ENCODE peak calls at places on chromosomes 3 and 15, in four cellular contexts. E is mesenchymal stem cell, R is bronchial epithelial cell, N is fibroblast of mammary gland. O is an unnamed sample.

GRCh38 chr3:14633819-14634424 is 17.6 kb upstream of the CCDC174 start:
- DNase-seq in N (peak; percentile 70), R (peak; percentile 66), E (peak; percentile 58), O (no peak)

GRCh38 chr15:55791576-55792400 is 48.8 kb upstream of the PRTG start:
- DNase-seq in N (peak; percentile 72), E (peak; percentile 88), R (peak; percentile 78), O (peak; percentile 40)

GRCh38 chr3:71173421-71173975 is 410.0 kb downstream of the FOXP1 start:
- DNase-seq in E (peak; percentile 79), R (no peak), N (peak; percentile 94), O (peak; percentile 79)

GRCh38 chr15:56871180-56871579 is 47.3 kb upstream of the TCF12 start:
- DNase-seq in R (peak; percentile 81), N (peak; percentile 79), E (peak; percentile 78), O (peak; percentile 38)

GRCh38 chr3:41037651-41038334 is 161.5 kb upstream of the CTNNB1 start:
- DNase-seq in R (no peak), N (no peak), E (no peak), O (no peak)

GRCh38 chr3:13884851-13885703 is 5.2 kb upstream of the WNT7A start:
- DNase-seq in R (peak; percentile 64), E (no peak), N (peak; percentile 6), O (no peak)

GRCh38 chr15:51579012-51579411 is 43.6 kb downstream of the DMXL2 start:
- DNase-seq in N (no peak), E (no peak), R (peak; percentile 4), O (no peak)

GRCh38 chr15:62421289-62421688 is 256.2 kb upstream of the C2CD4B start:
- DNase-seq in N (no peak), R (no peak), E (no peak), O (no peak)

GRCh38 chr15:91522609-91523332 is 330.7 kb upstream of the SLCO3A1 start:
- DNase-seq in N (peak; percentile 68), E (no peak), R (peak; percentile 18), O (no peak)

GRCh38 chr15:60479361-60479684 is 381 bp upstream of the ICE2 start:
- DNase-seq in E (no peak), R (peak; percentile 19), N (no peak), O (no peak)

DNA sequence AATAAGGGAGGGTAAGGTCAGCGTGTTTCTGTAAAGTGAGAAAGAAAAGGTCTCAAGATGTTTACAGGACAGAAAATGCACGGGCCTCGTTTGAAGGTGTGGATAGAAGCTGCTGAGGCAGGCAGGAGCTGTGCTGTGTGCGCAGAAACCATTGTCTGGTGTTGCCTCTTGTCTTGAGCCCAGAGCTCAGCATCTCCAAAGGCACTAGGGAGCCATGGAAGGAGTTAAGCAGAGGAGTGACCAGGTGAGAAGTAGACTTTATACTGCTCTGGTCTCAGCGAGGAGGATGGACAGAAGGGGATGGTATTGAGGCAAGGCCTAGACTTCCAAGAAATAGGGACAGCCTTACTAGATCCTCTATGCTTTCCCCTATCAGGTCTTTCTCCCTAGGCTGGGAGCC is 13.0 kb downstream of the CAND2 start:
- DNase-seq in E (no peak), N (no peak), R (no peak), O (no peak)
- H3K4me3 ChIP-seq in E (no peak overlapping the region), N (peak overlapping the region; percentile 47), R (no peak overlapping the region), O (peak overlapping the region; percentile 54)

GRCh38 chr3:108472011-108472591 is 38.3 kb downstream of the MYH15 start:
- DNase-seq in R (peak; percentile 95), E (peak; percentile 84), N (peak; percentile 97), O (peak; percentile 87)
- H3K4me3 ChIP-seq in R (no peak overlapping the region), E (no peak overlapping the region), N (peak overlapping the region; percentile 12), O (no peak overlapping the region)

GRCh38 chr3:55490194-55490913 is 3.2 kb upstream of the WNT5A start:
- DNase-seq in E (peak; percentile 44), R (no peak), N (no peak), O (no peak)
- H3K4me3 ChIP-seq in E (no peak overlapping the region), R (no peak overlapping the region), N (no peak overlapping the region), O (no peak overlapping the region)

DNA sequence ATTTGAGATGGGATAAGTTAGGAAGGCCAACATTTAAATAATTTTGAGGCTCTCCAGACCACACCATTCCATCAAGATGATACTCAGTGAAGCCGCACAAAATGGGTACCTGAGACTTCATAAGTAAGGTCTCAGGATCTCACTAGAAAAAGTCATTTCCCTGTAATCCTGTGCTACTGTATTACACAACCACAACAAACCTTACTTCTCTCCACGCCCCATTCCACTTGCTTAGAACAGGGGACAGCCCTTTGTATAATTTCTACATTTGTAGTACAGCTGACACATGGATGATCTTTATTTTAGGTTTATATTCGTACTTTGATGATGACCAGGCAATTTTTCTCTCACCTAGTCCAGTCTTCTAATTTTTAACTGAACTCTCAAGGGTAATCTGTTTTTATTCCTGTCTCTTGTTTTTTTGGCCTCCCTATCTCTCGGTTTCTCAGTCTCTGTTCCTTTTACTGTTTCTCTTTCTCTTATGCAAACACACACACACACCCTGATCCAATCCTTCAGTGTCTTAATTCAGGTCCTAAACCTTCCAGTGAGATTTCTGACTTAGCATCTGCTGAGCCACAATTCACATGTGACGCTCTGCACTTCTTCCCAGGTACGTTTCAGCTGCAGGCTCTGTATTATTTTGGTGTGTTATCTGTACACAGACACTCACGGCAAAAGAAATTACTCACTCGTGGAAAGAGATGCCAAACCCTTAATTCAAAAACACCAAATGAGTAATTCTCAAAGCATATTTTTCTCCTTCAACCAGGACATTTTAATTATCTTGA is 223.2 kb upstream of the THBS1 start:
- DNase-seq in E (no peak), N (peak; percentile 62), R (no peak), O (no peak)
- H3K4me3 ChIP-seq in E (no peak overlapping the region), N (no peak overlapping the region), R (no peak overlapping the region), O (no peak overlapping the region)

GRCh38 chr3:114207768-114208167 is 28.9 kb upstream of the DRD3 start:
- DNase-seq in E (no peak), R (no peak), N (no peak), O (no peak)
- H3K4me3 ChIP-seq in E (no peak overlapping the region), R (no peak overlapping the region), N (no peak overlapping the region), O (no peak overlapping the region)

DNA sequence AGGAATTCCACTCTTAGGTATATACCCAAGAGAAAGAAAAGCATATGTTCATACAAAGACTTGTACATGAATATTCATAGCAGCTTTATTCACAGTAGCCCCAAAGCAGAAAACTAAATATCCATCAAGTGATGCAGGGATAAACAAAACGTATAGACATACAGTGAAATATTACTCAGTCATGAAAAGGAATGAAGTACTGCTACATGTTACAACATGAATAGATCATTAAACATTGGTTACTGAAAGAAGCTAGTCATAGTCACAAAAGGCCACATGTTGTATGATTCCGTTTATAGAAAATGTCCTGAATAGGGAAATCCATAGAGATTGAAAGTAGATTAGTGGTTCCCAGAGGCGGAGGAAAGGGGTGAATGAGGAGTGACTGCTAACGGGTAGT is 1.3 kb upstream of the MRAS start:
- DNase-seq in R (no peak), N (no peak), E (no peak), O (no peak)
- H3K4me3 ChIP-seq in R (no peak overlapping the region), N (no peak overlapping the region), E (no peak overlapping the region), O (no peak overlapping the region)

DNA sequence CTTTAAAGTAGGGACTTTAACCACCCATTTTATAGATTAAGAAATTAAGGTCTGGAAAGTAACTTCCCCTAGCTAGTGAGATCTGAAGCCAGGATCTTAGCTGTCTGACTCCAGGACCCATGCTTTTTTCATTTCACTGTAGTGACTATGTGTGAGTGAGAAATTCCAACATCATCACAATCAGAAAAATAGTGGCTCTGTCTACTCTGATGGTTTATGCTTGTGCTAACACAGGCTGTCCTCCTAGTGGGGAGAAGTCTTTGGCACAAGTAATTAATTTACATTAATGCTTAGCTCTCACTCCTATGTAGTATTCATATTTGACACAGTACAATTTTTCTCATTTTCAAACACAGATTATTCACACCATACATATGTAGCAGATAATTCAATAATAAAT is 143.4 kb downstream of the ANO10 start:
- DNase-seq in E (no peak), N (no peak), R (no peak), O (no peak)
- H3K4me3 ChIP-seq in E (no peak overlapping the region), N (no peak overlapping the region), R (no peak overlapping the region), O (no peak overlapping the region)

DNA sequence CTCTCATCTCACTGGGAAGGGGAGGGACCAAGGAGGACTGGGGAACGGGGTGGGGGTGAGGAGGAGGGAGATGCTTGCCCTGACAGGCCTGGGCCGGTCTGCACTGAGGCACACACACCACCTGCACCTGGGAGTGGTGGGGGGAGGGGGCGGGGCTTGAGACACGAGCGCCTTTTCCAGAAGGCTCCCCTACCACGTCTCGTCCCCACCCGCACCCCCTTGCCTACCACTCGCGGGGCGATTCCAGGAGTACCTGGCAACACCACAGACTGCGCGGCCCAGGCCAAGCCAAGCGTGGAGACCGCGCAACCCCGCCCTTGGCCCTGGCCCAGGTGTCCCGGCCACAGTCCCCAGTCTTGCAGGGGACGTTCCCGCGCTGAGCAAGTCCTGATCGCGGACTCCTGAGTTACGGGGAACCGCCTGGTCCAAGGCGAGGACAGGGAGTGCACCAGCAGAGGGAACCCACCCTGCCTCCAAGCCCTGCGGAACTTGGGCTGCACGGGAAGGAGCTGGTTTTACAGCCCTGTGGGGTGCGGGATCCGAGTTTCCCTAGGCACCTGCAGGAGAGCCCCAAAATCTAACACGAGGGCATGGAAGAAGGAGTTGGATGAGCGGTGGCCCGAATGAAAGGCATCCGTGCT is 68.1 kb upstream of the SH3GL3 start:
- DNase-seq in E (no peak), N (no peak), R (peak; percentile 81), O (no peak)
- H3K4me3 ChIP-seq in E (no peak overlapping the region), N (peak overlapping the region; percentile 1), R (peak overlapping the region; percentile 32), O (no peak overlapping the region)

DNA sequence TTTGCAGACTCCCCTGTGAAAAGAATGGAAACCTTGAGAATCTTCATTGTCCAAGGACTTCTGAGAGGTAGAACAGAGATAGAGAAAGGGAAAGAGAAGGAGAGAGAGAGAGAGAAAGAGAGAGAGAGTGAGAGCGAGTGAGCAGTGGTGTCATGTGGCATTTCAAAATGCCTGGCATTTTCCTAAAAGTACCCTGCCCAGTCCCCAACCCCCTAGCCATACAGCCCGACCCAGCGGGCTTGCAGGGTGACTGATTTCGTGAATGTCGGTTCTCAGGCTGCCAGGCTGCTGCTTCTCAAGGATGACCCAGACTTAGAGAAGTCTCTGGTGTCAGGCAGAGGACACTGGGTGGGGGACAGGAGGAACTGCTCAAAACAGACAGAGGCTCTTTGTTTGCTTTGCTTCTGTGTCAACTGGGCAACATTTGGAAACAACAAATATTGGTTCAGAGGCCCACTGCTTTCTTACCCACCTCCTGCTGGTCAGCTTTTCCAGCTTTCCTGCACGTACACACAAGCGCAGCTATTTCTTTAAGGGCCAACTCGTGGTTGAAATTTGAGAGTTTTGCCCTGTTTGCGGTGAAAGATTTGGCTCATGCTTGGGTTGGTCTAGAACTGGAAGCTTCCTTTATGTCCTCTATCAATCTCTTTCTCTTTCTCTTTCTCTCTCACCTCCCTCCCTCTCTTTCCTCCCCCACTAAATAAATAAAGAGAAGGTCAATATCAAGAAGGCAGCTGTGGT is 3.7 kb upstream of the TF start:
- DNase-seq in E (no peak), N (peak; percentile 22), R (no peak), O (peak; percentile 7)
- H3K4me3 ChIP-seq in E (no peak overlapping the region), N (no peak overlapping the region), R (no peak overlapping the region), O (no peak overlapping the region)

GRCh38 chr3:184426691-184427141 is 46.9 kb downstream of the CHRD start:
- DNase-seq in N (peak; percentile 56), E (no peak), R (no peak), O (no peak)
- H3K4me3 ChIP-seq in N (no peak overlapping the region), E (no peak overlapping the region), R (no peak overlapping the region), O (no peak overlapping the region)

O was measured in skeletal muscle cell.